ENCODE peak calls at places on chromosomes 11 and 22, in four cellular contexts. B is H1, X is AG09309, M is DND-41. S is an unnamed sample.
A peak's percentile ranks its signal among the peaks of the same experiment; 100 is the strongest.

GRCh38 chr11:68026391-68027105 is 3.9 kb upstream of the NDUFS8 start:
- DNase-seq in B (no peak), X (no peak), M (no peak), S (no peak)

GRCh38 chr11:61626580-61627380 is 45.9 kb upstream of the SYT7 start:
- DNase-seq in B (no peak), X (no peak), M (no peak), S (no peak)

GRCh38 chr11:2257023-2257700 is 13.2 kb downstream of the ASCL2 start:
- DNase-seq in B (no peak), X (no peak), M (no peak), S (no peak)

GRCh38 chr22:36362819-36363377 is 24.9 kb downstream of the MYH9 start:
- DNase-seq in B (no peak), X (no peak), M (no peak), S (no peak)

GRCh38 chr22:46084943-46085830 is 65.1 kb upstream of the PPARA start:
- DNase-seq in B (no peak), X (peak; percentile 61), M (no peak), S (no peak)

GRCh38 chr11:75591966-75592365 is 29.9 kb downstream of the SERPINH1 start:
- DNase-seq in B (no peak), X (no peak), M (no peak), S (no peak)

GRCh38 chr11:4127357-4127756 is 32.8 kb downstream of the RRM1 start:
- DNase-seq in B (no peak), X (no peak), M (no peak), S (no peak)

GRCh38 chr11:101390539-101390938 is 193.3 kb downstream of the TRPC6 start:
- DNase-seq in B (no peak), X (no peak), M (no peak), S (no peak)

GRCh38 chr22:20431520-20432237 is 5.9 kb downstream of the SCARF2 start:
- DNase-seq in B (no peak), X (no peak), M (no peak), S (no peak)

GRCh38 chr22:17832665-17833064 is 58.4 kb upstream of the BID start:
- DNase-seq in B (no peak), X (no peak), M (no peak), S (no peak)

GRCh38 chr11:119671048-119671447 is 58.0 kb downstream of the NECTIN1 start:
- DNase-seq in B (no peak), X (peak; percentile 11), M (no peak), S (no peak)

GRCh38 chr11:67504950-67505561 is at the start of gene PITPNM1:
- DNase-seq in B (no peak), X (no peak), M (peak; percentile 77), S (peak; percentile 77)

GRCh38 chr11:31810779-31811647 is at the start of gene PAX6:
- DNase-seq in B (no peak), X (no peak), M (no peak), S (peak; percentile 68)

GRCh38 chr22:45608763-45609180 is 62.9 kb upstream of the ATXN10 start:
- DNase-seq in B (no peak), X (peak; percentile 66), M (peak; percentile 10), S (no peak)

GRCh38 chr11:46918087-46918751 is at the start of gene LRP4:
- DNase-seq in B (no peak), X (no peak), M (peak; percentile 51), S (peak; percentile 16)

GRCh38 chr11:45900916-45901617 is 6.0 kb downstream of the FREY1 start:
- DNase-seq in B (no peak), X (no peak), M (no peak), S (no peak)

GRCh38 chr11:48107188-48107704 is 109.4 kb upstream of the OR4B1 start:
- DNase-seq in B (no peak), X (no peak), M (no peak), S (peak; percentile 82)

GRCh38 chr22:37077802-37078448 is 26.4 kb downstream of the KCTD17 start:
- DNase-seq in B (peak; percentile 29), X (no peak), M (peak; percentile 77), S (peak; percentile 78)

GRCh38 chr22:27416553-27417427 is 384.8 kb downstream of the MN1 start:
- DNase-seq in B (peak; percentile 23), X (peak; percentile 71), M (no peak), S (no peak)

GRCh38 chr22:46031561-46031960 is 54.6 kb upstream of the WNT7B start:
- DNase-seq in B (no peak), X (no peak), M (no peak), S (no peak)

GRCh38 chr11:7046474-7046873 is 26.2 kb downstream of the NLRP14 start:
- DNase-seq in B (no peak), X (peak; percentile 23), M (no peak), S (no peak)

GRCh38 chr11:88363566-88364169 is 26.1 kb upstream of the CTSC start:
- DNase-seq in B (no peak), X (no peak), M (no peak), S (peak; percentile 24)

GRCh38 chr11:44563716-44564115 is 1.7 kb upstream of the CD82 start:
- DNase-seq in B (no peak), X (peak; percentile 47), M (no peak), S (no peak)

GRCh38 chr11:8809185-8809584 is 101.8 kb upstream of the AKIP1 start:
- DNase-seq in B (no peak), X (no peak), M (no peak), S (no peak)

GRCh38 chr11:8808226-8808585 is 102.8 kb upstream of the AKIP1 start:
- DNase-seq in B (no peak), X (no peak), M (no peak), S (no peak)

GRCh38 chr11:8806974-8807373 is 104.0 kb upstream of the AKIP1 start:
- DNase-seq in B (no peak), X (no peak), M (no peak), S (no peak)

GRCh38 chr11:8809605-8810272 is 101.2 kb upstream of the AKIP1 start:
- DNase-seq in B (no peak), X (no peak), M (peak; percentile 46), S (no peak)

GRCh38 chr11:8807544-8808225 is 103.3 kb upstream of the AKIP1 start:
- DNase-seq in B (no peak), X (peak; percentile 63), M (no peak), S (no peak)
- H3K4me3 ChIP-seq in B (no peak overlapping the region), X (peak overlapping the region; percentile 37), M (no peak overlapping the region), S (no peak overlapping the region)

GRCh38 chr11:92866679-92867282 is 102.7 kb upstream of the MTNR1B start:
- DNase-seq in B (no peak), X (no peak), M (no peak), S (no peak)

GRCh38 chr11:92859290-92859689 is 110.2 kb upstream of the MTNR1B start:
- DNase-seq in B (no peak), X (no peak), M (no peak), S (no peak)

GRCh38 chr11:92865352-92865751 is 104.1 kb upstream of the MTNR1B start:
- DNase-seq in B (no peak), X (peak; percentile 11), M (no peak), S (no peak)

DNA sequence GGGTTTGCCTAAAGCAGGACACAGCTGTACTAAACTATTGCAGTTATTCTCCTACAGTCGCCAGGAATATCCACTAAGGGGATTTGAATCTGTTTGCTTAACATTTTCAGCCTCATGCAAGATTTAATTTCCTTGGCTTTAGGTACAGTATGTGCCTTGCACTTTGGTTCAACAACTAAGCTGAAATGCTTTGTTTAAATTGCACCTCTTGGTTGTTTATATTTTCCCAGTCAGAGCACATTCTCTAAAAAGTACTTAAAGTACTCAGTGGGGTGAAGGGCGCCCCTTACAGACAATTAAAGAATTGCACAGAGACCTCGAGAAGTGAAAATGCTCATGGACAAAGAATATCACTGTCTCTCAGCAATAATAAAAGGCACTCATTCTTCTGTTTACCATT is 107.8 kb upstream of the MTNR1B start:
- DNase-seq in B (no peak), X (no peak), M (no peak), S (no peak)
- TF ChIP-seq CTCF in B (peak; percentile 37), X (no peak), M (no peak), S (no peak)

DNA sequence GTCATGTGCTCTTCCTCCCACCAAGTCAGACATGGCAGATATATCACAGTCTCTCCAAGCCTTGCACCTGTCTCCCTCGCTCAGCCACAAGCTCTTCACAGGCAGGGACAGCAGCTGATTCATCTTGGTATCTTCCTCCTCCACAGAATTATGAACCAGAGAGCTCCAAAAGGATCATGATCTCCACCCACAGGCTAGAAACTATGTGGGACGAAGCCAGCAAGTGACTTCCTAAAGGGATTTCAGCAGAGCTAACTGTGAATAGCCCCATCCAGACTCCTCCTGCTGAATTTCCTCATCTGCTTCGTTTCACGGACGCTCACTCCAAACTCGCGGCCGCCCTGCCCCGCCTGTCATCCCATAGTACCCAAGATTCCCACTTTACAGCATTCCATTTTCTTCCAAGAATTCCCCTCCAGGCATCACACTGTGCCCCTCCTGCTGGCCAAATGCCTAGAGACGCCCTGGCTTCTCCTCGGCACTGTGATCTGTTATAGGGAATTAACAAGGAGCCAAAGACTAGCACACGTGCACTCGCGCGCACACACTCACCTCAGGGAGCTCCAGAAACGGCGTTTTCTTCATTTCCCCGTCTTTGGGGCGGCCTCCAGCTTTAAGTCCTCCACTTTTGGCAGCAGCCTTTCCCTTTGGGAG is 35.7 kb downstream of the SPATA19 start:
- DNase-seq in B (no peak), X (no peak), M (no peak), S (no peak)
- H3K4me3 ChIP-seq in B (no peak overlapping the region), X (no peak overlapping the region), M (no peak overlapping the region), S (no peak overlapping the region)

DNA sequence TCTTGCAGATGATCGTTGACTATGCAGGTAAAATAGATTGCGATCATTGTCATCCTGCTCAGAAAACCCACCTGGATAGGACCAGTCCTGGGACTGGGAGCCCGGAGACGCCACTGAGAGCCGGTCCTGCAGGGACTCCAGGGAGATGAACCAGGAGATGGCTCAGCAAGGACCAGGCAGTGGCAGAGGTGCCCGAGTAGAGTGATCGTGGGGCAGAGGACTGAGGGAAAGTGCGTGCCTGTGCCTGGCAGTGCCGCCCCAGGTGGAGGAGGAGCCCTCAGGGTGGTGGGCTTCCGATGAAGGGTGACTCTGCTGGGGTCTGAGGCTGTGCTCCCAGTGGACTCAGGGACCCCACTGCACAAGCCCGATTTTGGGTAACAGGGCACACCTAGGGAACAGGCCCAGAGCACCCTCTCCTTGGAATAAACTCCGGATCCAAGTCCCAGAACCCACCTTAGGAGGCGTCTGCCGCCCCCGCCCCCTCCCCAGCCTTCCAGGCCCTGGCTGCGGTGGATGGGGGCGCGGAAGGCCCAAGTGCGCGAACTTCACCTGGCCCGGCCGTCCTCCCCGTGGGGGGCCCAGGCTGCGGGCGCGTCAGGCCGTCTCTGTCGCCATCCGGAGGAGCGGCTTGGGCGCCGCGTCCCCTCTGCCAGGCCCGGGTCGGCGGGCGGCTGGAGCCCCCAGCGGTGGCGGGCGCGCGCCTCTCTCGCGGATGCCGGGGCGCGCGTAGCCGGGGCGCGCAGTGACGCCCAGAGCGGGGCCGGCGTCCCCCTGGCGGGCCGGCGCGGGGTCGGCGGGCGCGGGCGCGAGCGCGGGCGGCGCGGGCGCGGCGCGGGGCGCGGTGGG is 1338.8 kb downstream of the BRD1 start:
- DNase-seq in B (no peak), X (no peak), M (no peak), S (no peak)
- TF ChIP-seq CTCF in B (peak; percentile 55), X (no peak), M (no peak), S (no peak)

GRCh38 chr22:40535189-40535512 is 101.4 kb downstream of the MRTFA start:
- DNase-seq in B (no peak), X (no peak), M (no peak), S (no peak)
- H3K4me3 ChIP-seq in B (no peak overlapping the region), X (no peak overlapping the region), M (no peak overlapping the region), S (no peak overlapping the region)